ENCODE peak calls at places on chromosome 13, in seven cellular contexts. D, E, L, R, Q, G and V are unnamed samples.

GRCh38 chr13:111586291-111586690 is 265.8 kb downstream of the TEX29 start:
- DNase-seq in G (no peak), L (no peak), D (no peak), E (no peak), R (no peak), Q (no peak), V (no peak)

GRCh38 chr13:21320642-21321034 is 138.5 kb downstream of the ZDHHC20 start:
- DNase-seq in D (no peak), R (no peak), Q (no peak), L (no peak), E (no peak), G (no peak), V (no peak)

GRCh38 chr13:85997587-85997986 is 198.4 kb upstream of the SLITRK6 start:
- DNase-seq in G (no peak), Q (no peak), D (no peak), L (no peak), E (no peak), R (no peak), V (no peak)

GRCh38 chr13:94708031-94708571 is 4.2 kb downstream of the SOX21 start:
- DNase-seq in D (peak), Q (no peak), R (no peak), G (no peak), L (no peak), E (no peak), V (no peak)

GRCh38 chr13:68275758-68276157 is 1045.6 kb upstream of the PCDH9 start:
- DNase-seq in G (no peak), E (no peak), D (no peak), Q (no peak), R (no peak), L (no peak), V (no peak)

GRCh38 chr13:46179576-46180368 is 2.2 kb downstream of the LCP1 start:
- DNase-seq in L (peak), G (no peak), D (no peak), Q (no peak), R (peak), E (peak), V (no peak)

GRCh38 chr13:27270594-27271520 is at the start of gene RASL11A:
- DNase-seq in L (peak), E (peak), R (peak), Q (peak), D (peak), G (peak), V (peak)

GRCh38 chr13:51564252-51564651 is 20.0 kb upstream of the WDFY2 start:
- DNase-seq in Q (no peak), R (no peak), D (no peak), E (no peak), L (no peak), G (no peak), V (no peak)

GRCh38 chr13:20461860-20462532 is 63.7 kb downstream of the CRYL1 start:
- DNase-seq in L (no peak), E (no peak), D (no peak), G (no peak), Q (no peak), R (no peak), V (peak)

GRCh38 chr13:84265365-84265764 is 383.1 kb upstream of the SLITRK1 start:
- DNase-seq in Q (no peak), L (no peak), D (no peak), E (no peak), G (no peak), R (no peak), V (no peak)

GRCh38 chr13:53408847-53409568 is 380.4 kb downstream of the OLFM4 start:
- DNase-seq in R (no peak), L (no peak), E (peak), Q (no peak), D (no peak), G (no peak), V (no peak)

GRCh38 chr13:23321534-23322241 is 111.8 kb downstream of the SACS start:
- DNase-seq in G (no peak), D (no peak), R (peak), L (peak), E (peak), Q (peak), V (peak)

GRCh38 chr13:42878721-42879120 is 97.3 kb downstream of the FAM216B start:
- DNase-seq in R (no peak), L (no peak), D (no peak), Q (no peak), E (no peak), G (no peak), V (no peak)

GRCh38 chr13:42876810-42877550 is 95.6 kb downstream of the FAM216B start:
- DNase-seq in Q (peak), L (no peak), E (no peak), R (no peak), D (no peak), G (no peak), V (no peak)

GRCh38 chr13:42876270-42876714 is 94.9 kb downstream of the FAM216B start:
- DNase-seq in D (no peak), L (no peak), G (no peak), E (no peak), R (no peak), Q (no peak), V (peak)

GRCh38 chr13:42873081-42873480 is 91.7 kb downstream of the FAM216B start:
- DNase-seq in E (no peak), L (no peak), Q (peak), D (no peak), R (no peak), G (no peak), V (no peak)

GRCh38 chr13:42875448-42876269 is 94.3 kb downstream of the FAM216B start:
- DNase-seq in Q (peak), R (no peak), D (peak), L (no peak), E (no peak), G (no peak), V (peak)
- TF ChIP-seq CTCF in Q (peak), R (no peak), D (peak), L (no peak), E (no peak), G (no peak), V (peak)

GRCh38 chr13:29573190-29573589 is 22.3 kb downstream of the SLC7A1 start:
- DNase-seq in G (peak), D (no peak), L (no peak), Q (peak), R (no peak), E (no peak), V (no peak)
- H3K27ac ChIP-seq in G (peak), D (no peak), L (no peak), Q (no peak), R (no peak), E (no peak), V (no peak)

DNA sequence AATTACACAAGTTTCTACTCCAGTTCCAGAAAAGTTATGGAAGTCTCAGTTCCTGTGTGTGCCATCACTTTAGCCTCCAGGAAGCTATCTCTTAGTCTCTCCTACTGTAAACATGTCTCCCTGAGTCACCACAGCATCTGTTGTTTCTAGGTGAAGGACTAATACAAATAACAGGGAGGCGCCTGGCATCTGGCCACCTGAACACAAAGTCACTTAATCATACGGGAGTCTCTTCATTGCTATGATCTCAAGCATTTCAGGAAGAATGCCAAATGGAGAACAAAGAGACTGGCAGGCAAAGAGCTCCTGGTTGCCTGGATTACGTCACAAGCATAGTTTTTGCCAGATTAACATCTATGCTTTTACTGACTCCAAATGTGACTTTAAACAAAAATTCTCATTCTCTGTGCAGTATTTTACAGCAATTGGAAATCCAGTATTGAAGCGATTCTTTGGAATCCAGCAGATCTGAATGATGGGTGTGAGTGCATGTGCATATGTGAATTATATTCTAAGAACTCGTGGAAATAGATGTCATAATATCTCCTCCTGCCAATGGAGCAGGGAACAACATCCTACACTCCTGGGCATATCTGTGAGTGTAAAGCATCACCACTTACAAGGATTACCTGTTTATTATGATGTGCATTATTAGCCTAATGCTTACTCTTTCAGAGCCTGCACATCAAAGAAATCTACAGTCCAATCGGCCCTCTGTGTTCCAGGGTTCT is 572.8 kb downstream of the PCDH9 start:
- DNase-seq in G (peak), Q (peak), R (peak), E (no peak), D (peak), L (no peak), V (peak)
- H3K4me3 ChIP-seq in G (no peak), Q (no peak), R (no peak), E (no peak), D (no peak), L (no peak), V (no peak)

GRCh38 chr13:98397221-98397620 is 179.7 kb downstream of the STK24 start:
- DNase-seq in E (no peak), R (no peak), L (no peak), D (no peak), Q (peak), G (no peak), V (peak)
- TF ChIP-seq CTCF in E (no peak), R (no peak), L (no peak), D (peak), Q (peak), G (no peak), V (peak)

DNA sequence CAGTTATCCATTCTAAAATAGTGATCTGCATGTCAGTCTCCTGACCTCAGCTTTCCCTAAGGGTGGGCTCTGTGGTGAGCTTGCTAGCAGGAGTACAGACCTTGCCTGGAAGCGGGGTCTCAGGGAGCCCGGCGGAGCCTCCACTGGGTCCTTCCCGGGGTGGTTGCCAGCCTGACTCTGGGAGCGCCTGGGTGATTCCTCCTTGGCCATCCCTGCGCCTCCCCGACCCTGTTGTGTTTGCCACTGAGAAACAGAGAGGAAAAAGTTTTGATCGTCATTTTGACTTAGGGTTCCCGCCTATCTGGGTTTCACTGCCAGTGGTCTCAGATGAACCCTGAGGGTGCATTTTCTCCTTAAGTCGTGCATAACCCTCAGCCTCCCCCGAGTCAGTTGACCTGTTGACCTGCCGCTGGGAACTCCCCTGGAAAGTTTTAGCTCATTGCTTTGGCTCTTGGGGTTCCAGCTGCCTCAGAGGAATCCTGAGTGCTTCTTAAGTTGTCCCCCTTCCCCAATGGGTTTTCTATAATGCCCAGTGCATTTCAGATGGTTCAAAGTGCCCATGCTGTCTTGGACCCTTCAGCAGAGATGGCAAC is 117.8 kb downstream of the RAB20 start:
- DNase-seq in D (no peak), R (no peak), Q (no peak), E (no peak), G (no peak), L (no peak), V (no peak)
- H3K27ac ChIP-seq in D (peak), R (no peak), Q (peak), E (no peak), G (no peak), L (peak), V (no peak)

DNA sequence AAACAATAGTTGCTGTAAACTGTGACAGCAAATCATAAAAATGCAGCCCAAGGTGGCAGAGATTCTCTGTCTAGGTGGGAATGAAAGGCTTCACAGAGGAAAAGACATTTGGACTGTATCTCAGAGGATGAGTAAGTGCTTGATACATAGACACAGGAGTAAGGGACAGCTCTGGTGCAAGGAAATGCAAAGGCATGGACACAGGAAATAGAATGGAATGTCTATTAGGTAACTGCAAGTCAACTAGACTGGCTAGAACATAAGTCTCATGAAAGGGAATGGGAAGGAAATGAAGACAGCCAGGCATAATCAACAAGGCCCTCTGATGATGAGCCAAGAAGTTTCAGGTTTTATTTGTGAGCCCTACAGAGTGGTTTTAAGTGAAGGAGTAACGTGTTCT is 321.7 kb downstream of the SUCLA2 start:
- DNase-seq in E (no peak), L (no peak), Q (peak), G (no peak), D (no peak), R (no peak), V (no peak)
- H3K4me3 ChIP-seq in E (no peak), L (no peak), Q (no peak), G (no peak), D (no peak), R (no peak), V (no peak)

GRCh38 chr13:40770934-40771618 is at the start of gene MRPS31:
- DNase-seq in D (peak), L (peak), G (peak), Q (peak), R (peak), E (peak), V (peak)
- TF ChIP-seq CTCF in D (no peak), L (no peak), G (no peak), Q (no peak), R (no peak), E (no peak), V (no peak)